ENCODE peak calls at places on chromosomes 7 and 10, in ten cellular contexts. K is transverse colon, G is ovary, V is tibial nerve, J is A549, Y is H1, U is stomach, Z is SK-N-SH, T is HepG2, X is GM12878. L is an unnamed sample.
A peak's percentile ranks its signal among the peaks of the same experiment; 100 is the strongest.

GRCh38 chr7:22147113-22147512 is 201.4 kb upstream of the CDCA7L start:
- DNase-seq in V (no peak), J (no peak), U (no peak), X (no peak), Y (no peak), T (no peak), G (no peak), K (no peak), Z (peak; percentile 70), L (no peak)

GRCh38 chr10:36764823-36765222 is 360.6 kb upstream of the ANKRD30A start:
- DNase-seq in J (no peak), V (no peak), X (no peak), K (no peak), Y (no peak), U (no peak), G (no peak), T (no peak), Z (no peak), L (no peak)

GRCh38 chr7:6551016-6551511 is at the start of gene GRID2IP:
- DNase-seq in Z (no peak), V (no peak), K (no peak), G (no peak), T (no peak), Y (no peak), U (no peak), X (no peak), J (no peak), L (no peak)

GRCh38 chr10:133390597-133391248 is 3.2 kb upstream of the MTG1 start:
- DNase-seq in J (no peak), T (no peak), Y (no peak), X (no peak), U (peak; percentile 17), V (no peak), G (no peak), Z (no peak), K (no peak), L (no peak)

GRCh38 chr7:78620931-78621330 is 822.4 kb downstream of the PHTF2 start:
- DNase-seq in Z (no peak), J (no peak), U (no peak), K (no peak), Y (no peak), X (no peak), V (no peak), T (peak; percentile 2), G (no peak), L (no peak)

GRCh38 chr10:72834183-72834825 is 59.2 kb upstream of the OIT3 start:
- DNase-seq in K (no peak), X (peak; percentile 28), Y (no peak), G (peak; percentile 55), J (peak; percentile 29), Z (peak; percentile 57), U (peak; percentile 43), V (no peak), T (peak; percentile 53), L (no peak)

GRCh38 chr7:102286237-102287081 is at the start of gene SH2B2:
- DNase-seq in Y (peak; percentile 79), X (no peak), K (peak; percentile 74), U (peak; percentile 61), Z (peak; percentile 99), G (peak; percentile 87), V (peak; percentile 59), J (no peak), T (peak; percentile 53), L (no peak)

GRCh38 chr10:70479161-70479531 is 579 bp downstream of the PALD1 start:
- DNase-seq in T (no peak), K (no peak), V (no peak), X (no peak), J (peak; percentile 48), Y (peak; percentile 79), G (no peak), U (no peak), Z (no peak), L (no peak)

GRCh38 chr10:49164587-49165188 is 23.5 kb downstream of the TMEM273 start:
- DNase-seq in V (no peak), K (no peak), G (peak; percentile 39), T (peak; percentile 28), Z (peak; percentile 65), X (no peak), Y (peak; percentile 78), J (peak; percentile 13), U (no peak), L (no peak)

GRCh38 chr10:71605263-71605962 is 114.2 kb downstream of the C10orf105 start:
- DNase-seq in Y (no peak), Z (no peak), J (no peak), G (no peak), X (no peak), T (no peak), K (no peak), U (no peak), V (no peak), L (no peak)

GRCh38 chr7:152054377-152055230 is 29.1 kb downstream of the GALNT11 start:
- DNase-seq in K (no peak), T (peak; percentile 68), Z (no peak), Y (no peak), J (no peak), X (no peak), U (no peak), V (no peak), G (peak; percentile 36), L (no peak)
- TF ChIP-seq EP300 in K (no peak), T (no peak), Z (no peak), Y (no peak), J (no peak), X (no peak), U (no peak), V (no peak), G (no peak), L (no peak)

GRCh38 chr10:93383562-93383981 is 98.6 kb downstream of the MYOF start:
- DNase-seq in K (no peak), G (no peak), T (no peak), J (no peak), Z (no peak), X (no peak), V (no peak), U (no peak), Y (no peak), L (no peak)

GRCh38 chr10:93376372-93377296 is 105.5 kb downstream of the MYOF start:
- DNase-seq in G (peak; percentile 74), Z (peak; percentile 72), V (no peak), K (peak; percentile 42), U (peak; percentile 26), T (peak; percentile 69), J (peak; percentile 76), Y (no peak), X (peak; percentile 31), L (peak; percentile 93)

GRCh38 chr10:93378039-93378438 is 104.1 kb downstream of the MYOF start:
- DNase-seq in U (no peak), Z (no peak), J (no peak), G (no peak), X (no peak), T (no peak), Y (no peak), K (no peak), V (no peak), L (peak; percentile 21)

GRCh38 chr10:93379366-93380042 is 102.6 kb downstream of the MYOF start:
- DNase-seq in V (no peak), K (no peak), T (no peak), Z (no peak), J (no peak), G (no peak), Y (no peak), U (no peak), X (no peak), L (peak; percentile 79)

DNA sequence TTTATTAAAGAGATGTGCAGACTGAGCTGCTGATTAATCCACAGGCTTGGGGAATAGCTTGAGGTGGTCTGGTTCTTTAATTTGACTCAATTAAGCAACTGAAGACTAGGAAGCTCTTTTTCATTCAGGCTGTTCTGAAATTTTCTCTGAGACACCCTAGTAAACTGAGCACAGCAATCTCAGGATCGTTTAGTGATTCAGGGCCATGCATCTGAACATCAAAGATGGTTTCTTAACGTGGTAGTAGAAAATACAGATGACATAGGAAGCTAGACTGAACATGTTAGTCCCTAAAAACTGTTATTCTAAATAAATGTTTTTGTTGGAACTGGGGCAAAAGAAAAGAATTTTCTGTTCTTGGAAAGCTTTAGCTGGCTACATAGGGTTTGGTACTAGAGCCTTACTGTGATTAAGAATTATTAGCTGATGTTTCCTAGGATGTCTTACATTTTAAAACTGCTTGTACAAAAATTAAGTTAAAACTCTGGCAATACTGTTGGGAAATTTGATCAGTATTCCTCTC is 102.0 kb downstream of the MYOF start:
- DNase-seq in V (no peak), G (no peak), X (no peak), J (no peak), Y (no peak), K (no peak), U (no peak), T (no peak), Z (no peak), L (no peak)
- H3K4me1 ChIP-seq in V (peaks cover 25% of the 10 kb centered on the region), G (no peaks in the 10 kb centered on the region), X (no peaks in the 10 kb centered on the region), J (peaks cover 61% of the 10 kb centered on the region), Y (no peaks in the 10 kb centered on the region), K (no peaks in the 10 kb centered on the region), U (peaks cover 6% of the 10 kb centered on the region), T (peaks cover 10% of the 10 kb centered on the region), Z (peaks cover 62% of the 10 kb centered on the region), L (peaks cover 62% of the 10 kb centered on the region)

DNA sequence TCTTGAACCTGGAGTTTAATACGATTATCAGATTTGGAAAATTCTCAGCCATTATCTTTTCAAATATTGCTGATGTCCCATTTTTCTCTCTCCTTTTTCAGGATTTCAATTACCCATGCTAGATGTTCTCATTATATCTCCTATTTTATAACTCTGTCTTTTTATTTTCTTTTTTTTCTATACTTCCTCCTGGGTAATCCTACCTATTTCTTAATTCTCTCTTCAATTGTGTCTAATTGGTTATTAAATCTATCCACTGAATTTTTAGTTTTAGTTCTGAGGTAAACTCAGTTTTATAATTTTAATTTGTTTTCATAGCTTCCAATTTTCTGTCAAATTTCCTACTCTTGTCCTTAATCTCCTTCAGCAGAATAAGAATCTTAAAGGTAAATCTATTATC is 15.6 kb downstream of the STEAP1 start:
- DNase-seq in X (no peak), V (no peak), J (no peak), Y (no peak), Z (no peak), U (no peak), G (no peak), K (no peak), T (no peak), L (no peak)
- TF ChIP-seq EP300 in X (no peak), V (no peak), J (no peak), Y (no peak), Z (no peak), U (no peak), G (no peak), K (no peak), T (no peak), L (no peak)

DNA sequence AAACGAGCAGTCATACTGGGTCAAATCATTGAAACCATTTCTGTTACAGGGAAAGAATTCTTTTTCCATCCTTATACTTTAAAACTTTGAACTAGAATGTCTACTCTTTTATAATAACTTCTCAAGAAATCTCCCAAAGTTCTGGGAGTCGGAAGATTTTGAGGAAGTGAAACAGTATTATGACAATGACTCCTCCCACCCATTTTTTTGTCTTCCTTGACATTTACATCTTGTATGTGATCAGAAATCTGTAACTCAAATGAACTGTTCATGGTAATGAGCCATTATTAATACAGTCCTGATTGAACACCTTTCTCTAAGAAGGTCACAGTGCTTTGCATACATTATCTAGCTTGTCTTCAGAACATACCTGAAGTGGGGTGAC is 227.4 kb downstream of the CELF2 start:
- DNase-seq in G (no peak), U (no peak), T (no peak), K (no peak), Z (no peak), X (no peak), V (no peak), J (no peak), Y (no peak), L (no peak)
- H3K4me1 ChIP-seq in G (peaks cover 14% of the 10 kb centered on the region), U (peaks cover 17% of the 10 kb centered on the region), T (no peaks in the 10 kb centered on the region), K (no peaks in the 10 kb centered on the region), Z (no peaks in the 10 kb centered on the region), X (peaks cover 76% of the 10 kb centered on the region), V (peaks cover 63% of the 10 kb centered on the region), J (no peaks in the 10 kb centered on the region), Y (peaks cover 5% of the 10 kb centered on the region), L (peaks cover 30% of the 10 kb centered on the region)